ENCODE peak calls at places on chromosome 12, in seven cellular contexts. U is cardiac muscle cell; F is astrocyte of the spinal cord; W is A673; G is fibroblast of pulmonary artery; S is HepG2; Z is CD8-positive, alpha-beta T cell. I is an unnamed sample.

GRCh38 chr12:58509116-58509885 is 411.0 kb downstream of the LRIG3 start:
- DNase-seq in S (no peak), F (peak), U (no peak), Z (no peak), G (peak), W (peak), I (no peak)

GRCh38 chr12:124497658-124498057 is 69.8 kb downstream of the NCOR2 start:
- DNase-seq in G (peak), U (peak), S (no peak), Z (no peak), F (peak), W (no peak), I (no peak)

GRCh38 chr12:53757095-53757770 is 5.5 kb upstream of the CISTR start:
- DNase-seq in F (peak), S (peak), G (peak), W (peak), Z (peak), U (peak), I (peak)

GRCh38 chr12:24012528-24012927 is 63.1 kb upstream of the SOX5 start:
- DNase-seq in W (peak), G (peak), F (peak), Z (no peak), U (no peak), S (peak), I (no peak)

GRCh38 chr12:6426882-6427671 is 17.7 kb upstream of the CD27 start:
- DNase-seq in S (no peak), F (no peak), U (no peak), W (no peak), G (no peak), Z (peak), I (peak)

GRCh38 chr12:26629864-26630263 is 203.1 kb downstream of the ITPR2 start:
- DNase-seq in Z (no peak), F (peak), U (no peak), W (peak), S (no peak), G (peak), I (no peak)

GRCh38 chr12:6917491-6918231 is 3.3 kb downstream of the ENO2 start:
- DNase-seq in U (no peak), Z (peak), G (peak), W (no peak), S (no peak), F (peak), I (no peak)

GRCh38 chr12:62522984-62523383 is 56.4 kb downstream of the MON2 start:
- DNase-seq in U (peak), S (no peak), F (no peak), G (peak), Z (no peak), W (peak), I (no peak)

GRCh38 chr12:12072064-12072760 is 1.5 kb downstream of the BCL2L14 start:
- DNase-seq in F (no peak), Z (peak), G (no peak), W (no peak), U (no peak), S (peak), I (no peak)

GRCh38 chr12:13024151-13024946 is 19.8 kb upstream of the FAM234B start:
- DNase-seq in W (no peak), Z (no peak), F (peak), S (peak), U (no peak), G (peak), I (no peak)

GRCh38 chr12:111841236-111841749 is 735 bp upstream of the MAPKAPK5 start:
- DNase-seq in F (no peak), W (no peak), U (no peak), S (no peak), Z (no peak), G (peak), I (no peak)

GRCh38 chr12:48995061-48995879 is 3.9 kb downstream of the DDN start:
- DNase-seq in Z (peak), G (peak), S (peak), F (peak), W (peak), U (peak), I (no peak)

GRCh38 chr12:108515916-108516315 is 839 bp downstream of the FICD start:
- DNase-seq in W (no peak), U (no peak), S (peak), F (no peak), Z (no peak), G (no peak), I (no peak)

GRCh38 chr12:87813476-87814234 is 215.5 kb downstream of the C12orf50 start:
- DNase-seq in U (no peak), W (no peak), S (no peak), F (peak), G (peak), Z (no peak), I (no peak)

GRCh38 chr12:29782821-29783772 is 645 bp downstream of the TMTC1 start:
- DNase-seq in F (peak), Z (no peak), U (peak), W (peak), S (no peak), G (peak), I (no peak)

GRCh38 chr12:66600805-66601392 is 78.0 kb downstream of the GRIP1 start:
- DNase-seq in W (no peak), Z (no peak), S (no peak), U (no peak), F (no peak), G (no peak), I (no peak)

GRCh38 chr12:121529184-121529583 is 51.6 kb downstream of the KDM2B start:
- DNase-seq in Z (no peak), U (no peak), G (no peak), S (no peak), F (no peak), W (no peak), I (no peak)

GRCh38 chr12:122799635-122800243 is 25.4 kb downstream of the CCDC62 start:
- DNase-seq in F (no peak), S (no peak), G (no peak), U (no peak), Z (no peak), W (no peak), I (no peak)

GRCh38 chr12:119020377-119021360 is 39.3 kb downstream of the SRRM4 start:
- DNase-seq in U (peak), W (peak), G (no peak), F (no peak), S (peak), Z (no peak), I (no peak)

GRCh38 chr12:117334855-117335587 is 26.4 kb downstream of the NOS1 start:
- DNase-seq in U (no peak), W (no peak), S (no peak), G (no peak), Z (no peak), F (no peak), I (no peak)

GRCh38 chr12:100857418-100857817 is 62.8 kb downstream of the ANO4 start:
- DNase-seq in S (no peak), Z (no peak), F (no peak), W (peak), G (no peak), U (no peak), I (no peak)

GRCh38 chr12:102685841-102686240 is 205.5 kb upstream of the IGF1 start:
- DNase-seq in Z (no peak), G (no peak), F (no peak), W (no peak), U (no peak), S (no peak), I (no peak)

GRCh38 chr12:26369588-26369987 is 174.2 kb downstream of the SSPN start:
- DNase-seq in G (peak), Z (no peak), S (no peak), F (peak), U (no peak), W (peak), I (no peak)

GRCh38 chr12:27583981-27584380 is 60.0 kb downstream of the PPFIBP1 start:
- DNase-seq in W (no peak), G (no peak), S (no peak), Z (no peak), U (no peak), F (no peak), I (no peak)

GRCh38 chr12:81998761-81999378 is 239.7 kb upstream of the PPFIA2 start:
- DNase-seq in Z (no peak), W (peak), G (peak), U (no peak), F (peak), S (no peak), I (no peak)

GRCh38 chr12:105420659-105421240 is 90.3 kb downstream of the C12orf75 start:
- DNase-seq in G (peak), F (peak), W (peak), U (peak), Z (peak), S (peak), I (peak)

GRCh38 chr12:130747867-130748740 is 32.0 kb upstream of the RIMBP2 start:
- DNase-seq in Z (peak), U (peak), G (peak), F (peak), W (peak), S (peak), I (no peak)
- TF ChIP-seq CTCF in Z (peak), U (peak), G (peak), F (peak), W (peak), S (peak), I (peak)

DNA sequence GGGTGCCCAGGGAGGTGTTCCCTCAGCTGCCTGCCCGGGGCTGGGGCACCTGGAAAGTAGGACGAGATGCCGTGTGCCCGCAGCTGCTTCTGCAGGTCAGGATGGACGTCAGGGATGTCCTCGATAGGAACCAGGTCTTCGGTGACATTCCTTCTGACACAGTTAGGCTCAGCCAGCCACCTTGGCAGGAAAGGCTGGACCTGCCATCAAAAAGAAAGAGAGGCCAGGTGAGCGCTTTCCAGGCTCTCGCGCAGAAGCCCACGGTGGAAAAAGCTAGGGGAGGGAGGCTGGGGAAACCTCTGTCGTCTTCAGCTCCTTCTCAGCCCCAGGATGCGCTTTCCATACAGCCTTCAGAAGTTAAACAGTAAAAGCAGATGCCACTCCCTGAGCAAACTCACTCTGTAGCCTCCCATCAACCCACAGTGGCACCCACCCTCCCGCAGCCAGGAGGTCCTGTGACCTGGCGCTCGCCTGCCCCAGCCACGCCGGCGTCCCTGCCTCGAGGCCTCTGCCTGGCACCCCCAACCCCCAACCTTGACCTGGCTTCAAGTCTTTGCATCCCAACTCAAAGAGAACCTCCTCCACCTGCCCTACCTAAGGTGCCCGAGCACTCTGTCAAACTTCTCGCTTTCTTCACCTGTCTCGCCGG is 1.3 kb downstream of the DDX51 start:
- DNase-seq in U (no peak), G (no peak), S (no peak), W (no peak), Z (no peak), F (no peak), I (no peak)
- H3K4me3 ChIP-seq in U (peak), G (peak), S (peak), W (peak), Z (peak), F (peak), I (peak)

GRCh38 chr12:75437564-75437963 is 43.0 kb upstream of the GLIPR1 start:
- DNase-seq in S (peak), W (peak), U (no peak), G (peak), F (peak), Z (no peak), I (peak)
- TF ChIP-seq CTCF in S (peak), W (peak), U (peak), G (peak), F (peak), Z (peak), I (peak)

DNA sequence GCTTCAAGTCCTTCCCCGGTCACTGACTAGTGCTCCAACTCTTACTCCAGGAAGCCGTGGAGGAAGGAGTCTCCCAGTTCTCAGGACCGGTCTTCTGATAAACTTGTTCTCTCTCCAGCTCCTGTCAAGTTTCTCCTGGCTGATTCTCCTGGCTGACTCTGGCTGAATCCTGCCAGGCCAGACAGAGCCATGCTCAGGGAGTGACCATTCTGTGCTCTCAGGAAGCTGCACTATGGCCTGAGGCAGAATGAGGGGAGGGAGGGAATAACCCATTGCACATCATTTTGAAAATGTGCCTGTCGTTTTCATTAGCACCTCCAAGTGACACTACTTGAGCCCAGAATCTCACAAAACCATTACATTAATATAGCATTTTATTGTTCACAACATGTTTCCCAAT is 80.8 kb downstream of the IFNG start:
- DNase-seq in W (no peak), S (no peak), U (no peak), F (no peak), G (no peak), Z (no peak), I (no peak)
- H3K4me3 ChIP-seq in W (no peak), S (no peak), U (no peak), F (no peak), G (no peak), Z (no peak), I (no peak)

GRCh38 chr12:56601503-56601902 is 28.6 kb downstream of the BAZ2A start:
- DNase-seq in S (no peak), W (peak), U (peak), Z (peak), G (peak), F (no peak), I (no peak)
- TF ChIP-seq CTCF in S (peak), W (no peak), U (no peak), Z (no peak), G (peak), F (peak), I (peak)

DNA sequence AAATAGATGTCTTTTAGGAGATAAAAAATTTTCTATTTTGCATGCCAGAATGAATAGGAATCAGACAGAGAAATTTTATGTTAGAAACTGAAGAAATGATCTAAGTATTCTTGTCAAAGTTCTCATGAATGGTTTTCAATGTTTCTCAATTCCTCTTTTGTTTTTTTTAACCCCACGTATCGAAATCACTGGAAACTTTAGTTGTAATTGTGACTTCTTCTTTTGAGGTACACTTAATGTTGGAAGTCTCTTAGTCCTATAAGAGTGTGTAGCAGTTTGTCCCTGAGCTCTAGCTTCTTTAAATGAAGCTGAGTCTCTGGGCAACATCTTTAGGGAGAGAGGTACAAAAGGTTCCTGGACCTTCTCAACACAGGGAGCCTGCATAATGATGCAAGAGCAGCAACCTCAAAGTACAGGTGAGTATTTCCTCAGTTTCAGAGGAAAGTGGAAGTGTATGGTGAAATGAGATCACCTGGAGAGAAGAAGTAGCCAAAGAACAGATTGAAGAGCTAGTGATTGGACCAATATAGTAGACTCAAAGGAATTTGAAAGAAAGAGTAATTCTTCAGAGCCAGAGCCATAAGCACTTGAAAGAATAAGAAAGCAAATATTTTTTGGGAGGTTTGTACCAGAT is at the start of gene CLEC6A:
- DNase-seq in F (no peak), G (no peak), S (no peak), W (no peak), U (no peak), Z (no peak), I (peak)
- H3K4me3 ChIP-seq in F (no peak), G (no peak), S (no peak), W (no peak), U (no peak), Z (no peak), I (no peak)

GRCh38 chr12:41441180-41441579 is 253.1 kb downstream of the PDZRN4 start:
- DNase-seq in F (no peak), S (no peak), U (no peak), W (no peak), G (no peak), Z (no peak), I (no peak)

GRCh38 chr12:41439858-41440257 is 251.7 kb downstream of the PDZRN4 start:
- DNase-seq in W (no peak), Z (no peak), S (no peak), F (no peak), G (no peak), U (peak), I (no peak)

GRCh38 chr12:41436076-41436475 is 248.0 kb downstream of the PDZRN4 start:
- DNase-seq in G (no peak), F (no peak), S (no peak), Z (no peak), U (no peak), W (peak), I (no peak)

GRCh38 chr12:41437578-41437977 is 249.5 kb downstream of the PDZRN4 start:
- DNase-seq in S (no peak), U (no peak), Z (no peak), G (peak), F (no peak), W (peak), I (no peak)

DNA sequence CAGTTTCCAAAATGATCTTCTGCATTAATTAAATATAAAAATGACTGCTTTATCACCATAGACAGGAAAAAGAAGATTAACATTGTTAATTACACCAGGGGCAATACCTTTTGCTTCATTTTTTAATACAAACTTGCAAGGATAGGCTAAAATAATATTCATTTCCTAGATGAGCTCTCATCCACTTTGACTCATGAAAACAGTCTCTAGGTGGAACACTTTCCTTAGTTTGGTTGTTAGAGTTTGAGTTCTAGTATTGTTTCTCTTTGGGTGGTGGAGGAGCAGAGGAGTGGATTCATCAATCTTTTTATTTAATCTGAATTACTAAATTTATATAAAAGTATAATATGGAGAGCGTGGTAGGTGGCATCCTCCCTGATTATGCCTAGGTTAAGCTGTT is 251.0 kb downstream of the PDZRN4 start:
- DNase-seq in Z (no peak), G (no peak), S (no peak), F (no peak), W (no peak), U (no peak), I (no peak)
- TF ChIP-seq CTCF in Z (no peak), G (no peak), S (no peak), F (no peak), W (no peak), U (no peak), I (no peak)